ENCODE peak calls at places on chromosomes 3 and 15, in ten cellular contexts. One of them, this sample, is unnamed.

GRCh38 chr3:112752092-112752512 is 94.6 kb downstream of the CD200R1L start:
- DNase-seq in activated T-cell treated with anti-CD3 and anti-CD28 coated beads, Interleukin-2, amount 50 U/mL, for 72 hours: no peak
- DNase-seq in cardiac fibroblast: no peak
- DNase-seq in foreskin keratinocyte: no peak
- DNase-seq in NCI-H2227 treated with DMSO at 0.1 percent for 48 hours: no peak
- DNase-seq in iPS DF 19.7: no peak
- DNase-seq in NCI-H69: peak; percentile 84
- DNase-seq in H7: no peak
- DNase-seq in heart left ventricle: no peak
- DNase-seq in T-cell: no peak
- DNase-seq in this sample: peak; percentile 63

GRCh38 chr3:66023728-66024390 is 14.9 kb downstream of the MAGI1 start:
- DNase-seq in NCI-H2227 treated with DMSO at 0.1 percent for 48 hours: no peak
- DNase-seq in T-cell: no peak
- DNase-seq in NCI-H69: no peak
- DNase-seq in activated T-cell treated with anti-CD3 and anti-CD28 coated beads, Interleukin-2, amount 50 U/mL, for 72 hours: no peak
- DNase-seq in foreskin keratinocyte: no peak
- DNase-seq in cardiac fibroblast: no peak
- DNase-seq in iPS DF 19.7: no peak
- DNase-seq in heart left ventricle: no peak
- DNase-seq in H7: no peak
- DNase-seq in this sample: no peak

GRCh38 chr3:187889601-187890404 is 144.5 kb upstream of the BCL6 start:
- DNase-seq in iPS DF 19.7: no peak
- DNase-seq in T-cell: no peak
- DNase-seq in foreskin keratinocyte: no peak
- DNase-seq in NCI-H2227 treated with DMSO at 0.1 percent for 48 hours: no peak
- DNase-seq in heart left ventricle: no peak
- DNase-seq in cardiac fibroblast: peak; percentile 36
- DNase-seq in H7: peak; percentile 6
- DNase-seq in NCI-H69: peak; percentile 47
- DNase-seq in activated T-cell treated with anti-CD3 and anti-CD28 coated beads, Interleukin-2, amount 50 U/mL, for 72 hours: no peak
- DNase-seq in this sample: peak; percentile 54

GRCh38 chr15:81279621-81280051 is 44.3 kb downstream of the STARD5 start:
- DNase-seq in NCI-H69: no peak
- DNase-seq in heart left ventricle: no peak
- DNase-seq in activated T-cell treated with anti-CD3 and anti-CD28 coated beads, Interleukin-2, amount 50 U/mL, for 72 hours: no peak
- DNase-seq in iPS DF 19.7: no peak
- DNase-seq in NCI-H2227 treated with DMSO at 0.1 percent for 48 hours: no peak
- DNase-seq in foreskin keratinocyte: no peak
- DNase-seq in H7: no peak
- DNase-seq in cardiac fibroblast: peak; percentile 43
- DNase-seq in T-cell: no peak
- DNase-seq in this sample: no peak

GRCh38 chr3:12489832-12490231 is 5.6 kb downstream of the TSEN2 start:
- DNase-seq in NCI-H69: peak; percentile 7
- DNase-seq in iPS DF 19.7: no peak
- DNase-seq in T-cell: no peak
- DNase-seq in cardiac fibroblast: peak; percentile 53
- DNase-seq in foreskin keratinocyte: no peak
- DNase-seq in activated T-cell treated with anti-CD3 and anti-CD28 coated beads, Interleukin-2, amount 50 U/mL, for 72 hours: no peak
- DNase-seq in NCI-H2227 treated with DMSO at 0.1 percent for 48 hours: no peak
- DNase-seq in H7: no peak
- DNase-seq in heart left ventricle: no peak
- DNase-seq in this sample: no peak

GRCh38 chr3:195077611-195078540 is 193.1 kb downstream of the XXYLT1 start:
- DNase-seq in activated T-cell treated with anti-CD3 and anti-CD28 coated beads, Interleukin-2, amount 50 U/mL, for 72 hours: no peak
- DNase-seq in NCI-H2227 treated with DMSO at 0.1 percent for 48 hours: no peak
- DNase-seq in T-cell: no peak
- DNase-seq in H7: no peak
- DNase-seq in heart left ventricle: no peak
- DNase-seq in cardiac fibroblast: no peak
- DNase-seq in foreskin keratinocyte: no peak
- DNase-seq in NCI-H69: no peak
- DNase-seq in iPS DF 19.7: no peak
- DNase-seq in this sample: no peak

GRCh38 chr15:90816401-90817116 is 51.8 kb upstream of the FURIN start:
- DNase-seq in NCI-H69: no peak
- DNase-seq in NCI-H2227 treated with DMSO at 0.1 percent for 48 hours: no peak
- DNase-seq in H7: peak; percentile 35
- DNase-seq in foreskin keratinocyte: no peak
- DNase-seq in activated T-cell treated with anti-CD3 and anti-CD28 coated beads, Interleukin-2, amount 50 U/mL, for 72 hours: no peak
- DNase-seq in heart left ventricle: no peak
- DNase-seq in iPS DF 19.7: no peak
- DNase-seq in T-cell: peak; percentile 22
- DNase-seq in cardiac fibroblast: no peak
- DNase-seq in this sample: no peak

GRCh38 chr3:32374788-32375595 is 16.7 kb upstream of the CMTM7 start:
- DNase-seq in NCI-H69: peak; percentile 61
- DNase-seq in iPS DF 19.7: peak; percentile 59
- DNase-seq in T-cell: peak; percentile 69
- DNase-seq in cardiac fibroblast: peak; percentile 87
- DNase-seq in activated T-cell treated with anti-CD3 and anti-CD28 coated beads, Interleukin-2, amount 50 U/mL, for 72 hours: peak; percentile 69
- DNase-seq in heart left ventricle: peak; percentile 60
- DNase-seq in H7: peak; percentile 57
- DNase-seq in NCI-H2227 treated with DMSO at 0.1 percent for 48 hours: peak; percentile 46
- DNase-seq in foreskin keratinocyte: peak; percentile 50
- DNase-seq in this sample: peak; percentile 58

GRCh38 chr3:156689589-156689988 is 15.2 kb downstream of the TIPARP start:
- DNase-seq in heart left ventricle: no peak
- DNase-seq in NCI-H2227 treated with DMSO at 0.1 percent for 48 hours: no peak
- DNase-seq in activated T-cell treated with anti-CD3 and anti-CD28 coated beads, Interleukin-2, amount 50 U/mL, for 72 hours: no peak
- DNase-seq in NCI-H69: peak; percentile 73
- DNase-seq in iPS DF 19.7: no peak
- DNase-seq in cardiac fibroblast: no peak
- DNase-seq in T-cell: no peak
- DNase-seq in H7: no peak
- DNase-seq in foreskin keratinocyte: no peak
- DNase-seq in this sample: peak; percentile 6

GRCh38 chr15:52080031-52080430 is 32.5 kb downstream of the BCL2L10 start:
- DNase-seq in cardiac fibroblast: peak; percentile 43
- DNase-seq in iPS DF 19.7: no peak
- DNase-seq in NCI-H2227 treated with DMSO at 0.1 percent for 48 hours: no peak
- DNase-seq in NCI-H69: no peak
- DNase-seq in foreskin keratinocyte: peak; percentile 78
- DNase-seq in heart left ventricle: no peak
- DNase-seq in H7: no peak
- DNase-seq in activated T-cell treated with anti-CD3 and anti-CD28 coated beads, Interleukin-2, amount 50 U/mL, for 72 hours: no peak
- DNase-seq in T-cell: no peak
- DNase-seq in this sample: peak; percentile 48

GRCh38 chr15:87155771-87156170 is 1076.1 kb downstream of the AGBL1 start:
- DNase-seq in NCI-H2227 treated with DMSO at 0.1 percent for 48 hours: no peak
- DNase-seq in heart left ventricle: no peak
- DNase-seq in T-cell: no peak
- DNase-seq in iPS DF 19.7: no peak
- DNase-seq in cardiac fibroblast: peak; percentile 73
- DNase-seq in H7: no peak
- DNase-seq in NCI-H69: no peak
- DNase-seq in activated T-cell treated with anti-CD3 and anti-CD28 coated beads, Interleukin-2, amount 50 U/mL, for 72 hours: no peak
- DNase-seq in foreskin keratinocyte: no peak
- DNase-seq in this sample: no peak

GRCh38 chr3:15557511-15557946 is 36.0 kb upstream of the COLQ start:
- DNase-seq in H7: peak; percentile 49
- DNase-seq in NCI-H2227 treated with DMSO at 0.1 percent for 48 hours: peak; percentile 42
- DNase-seq in NCI-H69: peak; percentile 64
- DNase-seq in T-cell: peak; percentile 64
- DNase-seq in activated T-cell treated with anti-CD3 and anti-CD28 coated beads, Interleukin-2, amount 50 U/mL, for 72 hours: peak; percentile 51
- DNase-seq in heart left ventricle: peak; percentile 39
- DNase-seq in iPS DF 19.7: no peak
- DNase-seq in cardiac fibroblast: peak; percentile 77
- DNase-seq in foreskin keratinocyte: peak; percentile 59
- DNase-seq in this sample: peak; percentile 73

GRCh38 chr15:67133738-67134576 is 68.6 kb downstream of the SMAD3 start:
- DNase-seq in activated T-cell treated with anti-CD3 and anti-CD28 coated beads, Interleukin-2, amount 50 U/mL, for 72 hours: peak; percentile 67
- DNase-seq in H7: no peak
- DNase-seq in heart left ventricle: peak; percentile 61
- DNase-seq in foreskin keratinocyte: no peak
- DNase-seq in NCI-H2227 treated with DMSO at 0.1 percent for 48 hours: no peak
- DNase-seq in iPS DF 19.7: no peak
- DNase-seq in cardiac fibroblast: peak; percentile 70
- DNase-seq in NCI-H69: no peak
- DNase-seq in T-cell: peak; percentile 72
- DNase-seq in this sample: no peak

GRCh38 chr3:71245971-71246860 is 337.3 kb downstream of the FOXP1 start:
- DNase-seq in foreskin keratinocyte: no peak
- DNase-seq in iPS DF 19.7: no peak
- DNase-seq in NCI-H69: peak; percentile 12
- DNase-seq in activated T-cell treated with anti-CD3 and anti-CD28 coated beads, Interleukin-2, amount 50 U/mL, for 72 hours: no peak
- DNase-seq in H7: peak; percentile 21
- DNase-seq in heart left ventricle: no peak
- DNase-seq in NCI-H2227 treated with DMSO at 0.1 percent for 48 hours: no peak
- DNase-seq in T-cell: no peak
- DNase-seq in cardiac fibroblast: no peak
- DNase-seq in this sample: no peak

GRCh38 chr3:8441969-8442559 is 59.6 kb upstream of the LMCD1 start:
- DNase-seq in NCI-H69: peak; percentile 45
- DNase-seq in cardiac fibroblast: peak; percentile 80
- DNase-seq in H7: peak; percentile 82
- DNase-seq in foreskin keratinocyte: peak; percentile 14
- DNase-seq in NCI-H2227 treated with DMSO at 0.1 percent for 48 hours: peak; percentile 5
- DNase-seq in iPS DF 19.7: peak; percentile 78
- DNase-seq in activated T-cell treated with anti-CD3 and anti-CD28 coated beads, Interleukin-2, amount 50 U/mL, for 72 hours: no peak
- DNase-seq in T-cell: no peak
- DNase-seq in heart left ventricle: no peak
- DNase-seq in this sample: peak; percentile 55

GRCh38 chr3:16338124-16338523 is 73.1 kb downstream of the OXNAD1 start:
- DNase-seq in activated T-cell treated with anti-CD3 and anti-CD28 coated beads, Interleukin-2, amount 50 U/mL, for 72 hours: peak; percentile 41
- DNase-seq in cardiac fibroblast: peak; percentile 13
- DNase-seq in heart left ventricle: no peak
- DNase-seq in T-cell: peak; percentile 58
- DNase-seq in NCI-H69: no peak
- DNase-seq in iPS DF 19.7: no peak
- DNase-seq in H7: no peak
- DNase-seq in NCI-H2227 treated with DMSO at 0.1 percent for 48 hours: no peak
- DNase-seq in foreskin keratinocyte: no peak
- DNase-seq in this sample: no peak

GRCh38 chr3:4985330-4986174 is 6.3 kb downstream of the BHLHE40 start:
- DNase-seq in T-cell: no peak
- DNase-seq in iPS DF 19.7: no peak
- DNase-seq in foreskin keratinocyte: peak; percentile 86
- DNase-seq in cardiac fibroblast: peak; percentile 81
- DNase-seq in H7: peak; percentile 26
- DNase-seq in NCI-H69: peak; percentile 77
- DNase-seq in NCI-H2227 treated with DMSO at 0.1 percent for 48 hours: no peak
- DNase-seq in activated T-cell treated with anti-CD3 and anti-CD28 coated beads, Interleukin-2, amount 50 U/mL, for 72 hours: no peak
- DNase-seq in heart left ventricle: peak; percentile 65
- DNase-seq in this sample: peak; percentile 21

GRCh38 chr15:49852756-49853155 is 231.9 kb downstream of the DTWD1 start:
- DNase-seq in cardiac fibroblast: no peak
- DNase-seq in activated T-cell treated with anti-CD3 and anti-CD28 coated beads, Interleukin-2, amount 50 U/mL, for 72 hours: no peak
- DNase-seq in foreskin keratinocyte: no peak
- DNase-seq in heart left ventricle: no peak
- DNase-seq in T-cell: no peak
- DNase-seq in NCI-H2227 treated with DMSO at 0.1 percent for 48 hours: no peak
- DNase-seq in H7: no peak
- DNase-seq in NCI-H69: no peak
- DNase-seq in iPS DF 19.7: no peak
- DNase-seq in this sample: no peak

GRCh38 chr15:98799461-98799971 is 151.2 kb downstream of the IGF1R start:
- DNase-seq in foreskin keratinocyte: no peak
- DNase-seq in cardiac fibroblast: no peak
- DNase-seq in activated T-cell treated with anti-CD3 and anti-CD28 coated beads, Interleukin-2, amount 50 U/mL, for 72 hours: no peak
- DNase-seq in iPS DF 19.7: no peak
- DNase-seq in NCI-H69: peak; percentile 73
- DNase-seq in T-cell: no peak
- DNase-seq in H7: peak; percentile 59
- DNase-seq in heart left ventricle: no peak
- DNase-seq in NCI-H2227 treated with DMSO at 0.1 percent for 48 hours: peak; percentile 54
- DNase-seq in this sample: peak; percentile 53

GRCh38 chr3:125035217-125035616 is 20.6 kb downstream of the HEG1 start:
- DNase-seq in H7: no peak
- DNase-seq in NCI-H2227 treated with DMSO at 0.1 percent for 48 hours: no peak
- DNase-seq in foreskin keratinocyte: no peak
- DNase-seq in iPS DF 19.7: no peak
- DNase-seq in NCI-H69: no peak
- DNase-seq in heart left ventricle: no peak
- DNase-seq in cardiac fibroblast: no peak
- DNase-seq in activated T-cell treated with anti-CD3 and anti-CD28 coated beads, Interleukin-2, amount 50 U/mL, for 72 hours: no peak
- DNase-seq in T-cell: no peak
- DNase-seq in this sample: no peak

GRCh38 chr3:25678581-25678980 is 13.9 kb upstream of the TOP2B start:
- DNase-seq in H7: no peak
- DNase-seq in heart left ventricle: no peak
- DNase-seq in iPS DF 19.7: no peak
- DNase-seq in T-cell: no peak
- DNase-seq in foreskin keratinocyte: no peak
- DNase-seq in activated T-cell treated with anti-CD3 and anti-CD28 coated beads, Interleukin-2, amount 50 U/mL, for 72 hours: no peak
- DNase-seq in cardiac fibroblast: no peak
- DNase-seq in NCI-H2227 treated with DMSO at 0.1 percent for 48 hours: peak; percentile 18
- DNase-seq in NCI-H69: peak; percentile 39
- DNase-seq in this sample: no peak

GRCh38 chr3:89300976-89301375 is 193.6 kb downstream of the EPHA3 start:
- DNase-seq in NCI-H69: no peak
- DNase-seq in cardiac fibroblast: peak; percentile 41
- DNase-seq in T-cell: no peak
- DNase-seq in iPS DF 19.7: no peak
- DNase-seq in heart left ventricle: no peak
- DNase-seq in NCI-H2227 treated with DMSO at 0.1 percent for 48 hours: no peak
- DNase-seq in activated T-cell treated with anti-CD3 and anti-CD28 coated beads, Interleukin-2, amount 50 U/mL, for 72 hours: no peak
- DNase-seq in H7: no peak
- DNase-seq in foreskin keratinocyte: no peak
- DNase-seq in this sample: no peak

GRCh38 chr3:18389108-18389733 is 35.9 kb downstream of the SATB1 start:
- DNase-seq in cardiac fibroblast: peak; percentile 44
- DNase-seq in H7: peak; percentile 22
- DNase-seq in foreskin keratinocyte: no peak
- DNase-seq in NCI-H2227 treated with DMSO at 0.1 percent for 48 hours: peak; percentile 8
- DNase-seq in activated T-cell treated with anti-CD3 and anti-CD28 coated beads, Interleukin-2, amount 50 U/mL, for 72 hours: no peak
- DNase-seq in iPS DF 19.7: no peak
- DNase-seq in heart left ventricle: no peak
- DNase-seq in NCI-H69: peak; percentile 60
- DNase-seq in T-cell: no peak
- DNase-seq in this sample: peak; percentile 37

GRCh38 chr3:157082305-157082981 is 77.5 kb downstream of the CCNL1 start:
- DNase-seq in foreskin keratinocyte: peak; percentile 93
- DNase-seq in heart left ventricle: no peak
- DNase-seq in NCI-H69: no peak
- DNase-seq in H7: no peak
- DNase-seq in T-cell: no peak
- DNase-seq in cardiac fibroblast: peak; percentile 80
- DNase-seq in activated T-cell treated with anti-CD3 and anti-CD28 coated beads, Interleukin-2, amount 50 U/mL, for 72 hours: no peak
- DNase-seq in NCI-H2227 treated with DMSO at 0.1 percent for 48 hours: no peak
- DNase-seq in iPS DF 19.7: no peak
- DNase-seq in this sample: no peak

GRCh38 chr3:63193647-63194046 is 84.5 kb upstream of the SYNPR start:
- DNase-seq in T-cell: no peak
- DNase-seq in H7: peak; percentile 8
- DNase-seq in heart left ventricle: no peak
- DNase-seq in NCI-H2227 treated with DMSO at 0.1 percent for 48 hours: peak; percentile 41
- DNase-seq in foreskin keratinocyte: no peak
- DNase-seq in NCI-H69: peak; percentile 79
- DNase-seq in iPS DF 19.7: no peak
- DNase-seq in cardiac fibroblast: peak; percentile 46
- DNase-seq in activated T-cell treated with anti-CD3 and anti-CD28 coated beads, Interleukin-2, amount 50 U/mL, for 72 hours: no peak
- DNase-seq in this sample: peak; percentile 60

GRCh38 chr3:25033407-25034029 is 394.5 kb upstream of the RARB start:
- DNase-seq in foreskin keratinocyte: no peak
- DNase-seq in NCI-H2227 treated with DMSO at 0.1 percent for 48 hours: peak; percentile 5
- DNase-seq in cardiac fibroblast: peak; percentile 38
- DNase-seq in heart left ventricle: peak; percentile 59
- DNase-seq in NCI-H69: peak; percentile 82
- DNase-seq in T-cell: no peak
- DNase-seq in H7: peak; percentile 42
- DNase-seq in iPS DF 19.7: peak; percentile 48
- DNase-seq in activated T-cell treated with anti-CD3 and anti-CD28 coated beads, Interleukin-2, amount 50 U/mL, for 72 hours: peak; percentile 5
- DNase-seq in this sample: peak; percentile 80

GRCh38 chr3:12978682-12979081 is 94.5 kb downstream of the IQSEC1 start:
- DNase-seq in NCI-H2227 treated with DMSO at 0.1 percent for 48 hours: no peak
- DNase-seq in activated T-cell treated with anti-CD3 and anti-CD28 coated beads, Interleukin-2, amount 50 U/mL, for 72 hours: no peak
- DNase-seq in heart left ventricle: no peak
- DNase-seq in T-cell: no peak
- DNase-seq in NCI-H69: no peak
- DNase-seq in cardiac fibroblast: no peak
- DNase-seq in foreskin keratinocyte: no peak
- DNase-seq in iPS DF 19.7: no peak
- DNase-seq in H7: no peak
- DNase-seq in this sample: no peak

GRCh38 chr15:70099167-70099965 is 1.6 kb upstream of the TLE3 start:
- DNase-seq in NCI-H69: peak; percentile 98
- DNase-seq in T-cell: peak; percentile 99
- DNase-seq in cardiac fibroblast: peak; percentile 100
- DNase-seq in H7: peak; percentile 100
- DNase-seq in iPS DF 19.7: no peak
- DNase-seq in activated T-cell treated with anti-CD3 and anti-CD28 coated beads, Interleukin-2, amount 50 U/mL, for 72 hours: peak; percentile 100
- DNase-seq in NCI-H2227 treated with DMSO at 0.1 percent for 48 hours: peak; percentile 94
- DNase-seq in heart left ventricle: peak; percentile 100
- DNase-seq in foreskin keratinocyte: peak; percentile 92
- DNase-seq in this sample: peak; percentile 99

This sample was measured in DMS53.